ENCODE peak calls at places on chromosomes 2 and 18, in eight cellular contexts. L is neural progenitor cell, D is Panc1, M is A549, K is left ventricle myocardium inferior, U is heart right ventricle, V is body of pancreas, B is fibroblast of lung. R is an unnamed sample.

GRCh38 chr2:30272761-30273573 is 41.6 kb downstream of the LBH start:
- DNase-seq in L (no peak), D (no peak), M (peak; percentile 86), K (no peak), U (no peak), V (no peak), B (peak; percentile 89), R (no peak)

GRCh38 chr2:71360434-71360975 is 28.9 kb downstream of the ZNF638 start:
- DNase-seq in L (no peak), D (no peak), M (no peak), K (no peak), U (no peak), V (no peak), B (no peak), R (no peak)

GRCh38 chr18:8673276-8674209 is 31.8 kb upstream of the MTCL1 start:
- DNase-seq in L (no peak), D (peak; percentile 67), M (peak; percentile 44), K (no peak), U (no peak), V (no peak), B (no peak), R (no peak)

GRCh38 chr2:127048618-127048935 is 58.4 kb downstream of the BIN1 start:
- DNase-seq in L (no peak), D (no peak), M (no peak), K (no peak), U (no peak), V (no peak), B (no peak), R (no peak)

GRCh38 chr2:127826047-127826446 is 15.1 kb upstream of the WDR33 start:
- DNase-seq in L (no peak), D (no peak), M (no peak), K (no peak), U (no peak), V (no peak), B (peak; percentile 38), R (no peak)

GRCh38 chr2:203798296-203799157 is 69.0 kb upstream of the CTLA4 start:
- DNase-seq in L (no peak), D (no peak), M (no peak), K (no peak), U (no peak), V (no peak), B (no peak), R (no peak)

GRCh38 chr18:79167526-79168190 is 98.5 kb downstream of the ATP9B start:
- DNase-seq in L (no peak), D (no peak), M (no peak), K (peak; percentile 82), U (peak; percentile 79), V (no peak), B (no peak), R (no peak)

GRCh38 chr2:6417050-6417449 is 448.7 kb downstream of the CMPK2 start:
- DNase-seq in L (no peak), D (no peak), M (no peak), K (no peak), U (no peak), V (no peak), B (no peak), R (no peak)

GRCh38 chr2:152062130-152063091 is 36.4 kb downstream of the CACNB4 start:
- DNase-seq in L (no peak), D (no peak), M (peak; percentile 35), K (no peak), U (peak; percentile 24), V (no peak), B (peak; percentile 82), R (no peak)

GRCh38 chr2:180644709-180645108 is 335.7 kb upstream of the UBE2E3 start:
- DNase-seq in L (no peak), D (no peak), M (peak; percentile 32), K (no peak), U (no peak), V (no peak), B (peak; percentile 93), R (no peak)

GRCh38 chr2:189350515-189351209 is 90.6 kb upstream of the WDR75 start:
- DNase-seq in L (no peak), D (no peak), M (no peak), K (no peak), U (peak; percentile 36), V (peak; percentile 32), B (peak; percentile 99), R (no peak)

GRCh38 chr2:135945521-135945920 is 39.9 kb downstream of the DARS1 start:
- DNase-seq in L (no peak), D (no peak), M (no peak), K (no peak), U (no peak), V (no peak), B (peak; percentile 29), R (no peak)

GRCh38 chr18:6729247-6730091 is at the start of gene ARHGAP28:
- DNase-seq in L (peak; percentile 96), D (no peak), M (peak; percentile 76), K (peak; percentile 87), U (peak; percentile 79), V (peak; percentile 95), B (peak; percentile 96), R (peak; percentile 90)

GRCh38 chr2:218833023-218833609 is 1.5 kb upstream of the PRKAG3 start:
- DNase-seq in L (no peak), D (no peak), M (no peak), K (no peak), U (no peak), V (no peak), B (no peak), R (no peak)

GRCh38 chr2:77977486-77978063 is 455.4 kb upstream of the LRRTM4 start:
- DNase-seq in L (peak; percentile 10), D (no peak), M (no peak), K (no peak), U (no peak), V (no peak), B (no peak), R (no peak)

GRCh38 chr2:239232195-239232578 is 168.6 kb downstream of the HDAC4 start:
- DNase-seq in L (no peak), D (no peak), M (no peak), K (no peak), U (no peak), V (no peak), B (no peak), R (no peak)

GRCh38 chr2:230807686-230808085 is 57.1 kb upstream of the ITM2C start:
- DNase-seq in L (no peak), D (no peak), M (no peak), K (no peak), U (no peak), V (no peak), B (no peak), R (no peak)

GRCh38 chr2:16553222-16553621 is 112.4 kb downstream of the CYRIA start:
- DNase-seq in L (peak; percentile 73), D (no peak), M (peak; percentile 54), K (no peak), U (peak; percentile 16), V (peak; percentile 50), B (peak; percentile 15), R (peak; percentile 46)

GRCh38 chr2:233271693-233272092 is 20.2 kb downstream of the ATG16L1 start:
- DNase-seq in L (no peak), D (no peak), M (no peak), K (no peak), U (no peak), V (no peak), B (no peak), R (no peak)

GRCh38 chr2:133486706-133487305 is 81.5 kb downstream of the NCKAP5 start:
- DNase-seq in L (no peak), D (no peak), M (no peak), K (no peak), U (no peak), V (no peak), B (peak; percentile 66), R (no peak)

GRCh38 chr2:40400336-40400953 is 51.4 kb downstream of the SLC8A1 start:
- DNase-seq in L (no peak), D (no peak), M (no peak), K (no peak), U (no peak), V (no peak), B (peak; percentile 20), R (no peak)

GRCh38 chr18:42860011-42860410 is 255.5 kb downstream of the RIT2 start:
- DNase-seq in L (no peak), D (no peak), M (no peak), K (no peak), U (no peak), V (no peak), B (peak; percentile 40), R (no peak)
- TF ChIP-seq CTCF in L (no peak), D (no peak), M (no peak), K (no peak), U (no peak), V (no peak), B (no peak), R (no peak)

GRCh38 chr18:76380127-76380729 is 114.8 kb downstream of the ZNF516 start:
- DNase-seq in L (no peak), D (no peak), M (no peak), K (no peak), U (no peak), V (no peak), B (no peak), R (no peak)

GRCh38 chr18:76379226-76380126 is 115.6 kb downstream of the ZNF516 start:
- DNase-seq in L (no peak), D (no peak), M (no peak), K (no peak), U (no peak), V (no peak), B (no peak), R (no peak)

GRCh38 chr18:76378526-76379215 is 116.4 kb downstream of the ZNF516 start:
- DNase-seq in L (no peak), D (no peak), M (no peak), K (no peak), U (no peak), V (no peak), B (no peak), R (peak; percentile 39)

GRCh38 chr18:76382265-76382664 is 112.8 kb downstream of the ZNF516 start:
- DNase-seq in L (no peak), D (no peak), M (no peak), K (no peak), U (no peak), V (no peak), B (no peak), R (no peak)

GRCh38 chr18:76380791-76381405 is 114.1 kb downstream of the ZNF516 start:
- DNase-seq in L (peak; percentile 72), D (no peak), M (peak; percentile 38), K (no peak), U (no peak), V (no peak), B (no peak), R (peak; percentile 82)
- TF ChIP-seq CTCF in L (peak; percentile 78), D (no peak), M (peak; percentile 44), K (peak; percentile 34), U (no peak), V (no peak), B (peak; percentile 52), R (peak; percentile 85)

DNA sequence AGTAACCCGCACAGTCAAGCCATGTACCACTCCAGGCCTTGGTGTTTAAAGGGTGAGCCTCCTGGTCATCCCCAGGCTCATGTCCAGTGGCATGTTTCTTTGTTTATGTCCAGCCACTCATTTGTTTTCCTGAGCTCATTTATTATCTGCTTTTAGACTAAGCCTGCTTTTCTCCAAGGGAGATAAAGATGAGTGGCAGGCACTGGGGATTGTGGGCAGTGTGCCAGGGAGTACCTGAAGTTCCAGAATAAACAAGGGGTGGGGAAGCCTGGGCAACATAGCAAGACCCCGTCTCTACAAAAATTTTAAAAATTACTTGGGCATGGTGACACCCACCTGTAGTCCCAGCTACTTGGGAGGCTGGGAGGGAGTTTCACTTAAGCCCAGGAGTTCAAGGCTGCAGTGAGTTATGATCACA is 1.9 kb downstream of the ANXA4 start:
- DNase-seq in L (no peak), D (no peak), M (no peak), K (no peak), U (no peak), V (peak; percentile 56), B (no peak), R (no peak)
- TF ChIP-seq CTCF in L (no peak), D (no peak), M (no peak), K (no peak), U (no peak), V (no peak), B (no peak), R (no peak)

GRCh38 chr18:58231930-58232329 is 187.9 kb downstream of the NEDD4L start:
- DNase-seq in L (no peak), D (no peak), M (no peak), K (no peak), U (no peak), V (peak; percentile 58), B (no peak), R (no peak)
- TF ChIP-seq CTCF in L (peak; percentile 29), D (peak; percentile 57), M (peak; percentile 35), K (peak; percentile 58), U (no peak), V (peak; percentile 68), B (peak; percentile 49), R (no peak)